ENCODE peak calls at places on chromosomes 11 and 22, in seven cellular contexts. T is cardiac muscle cell, R is aorta, B is dorsolateral prefrontal cortex, K is lower lobe of right lung, M is SK-N-SH, Y is GM23338. P is an unnamed sample.

GRCh38 chr22:21074092-21074715 is 28.5 kb downstream of the LRRC74B start:
- DNase-seq in B (no peak), T (no peak), M (no peak), Y (no peak), R (no peak), K (no peak), P (no peak)

GRCh38 chr11:15097411-15097810 is 17.3 kb upstream of the INSC start:
- DNase-seq in Y (no peak), R (no peak), K (no peak), T (no peak), B (no peak), M (no peak), P (no peak)

GRCh38 chr22:19291218-19291579 is 320 bp downstream of the CLTCL1 start:
- DNase-seq in R (peak), B (peak), M (peak), T (peak), K (peak), Y (peak), P (no peak)

GRCh38 chr11:19666951-19667350 is 45.7 kb upstream of the NAV2 start:
- DNase-seq in Y (no peak), B (no peak), K (no peak), R (no peak), M (no peak), T (no peak), P (peak)

GRCh38 chr22:45450931-45451651 is 37.6 kb downstream of the RIBC2 start:
- DNase-seq in T (no peak), R (no peak), M (no peak), B (no peak), Y (no peak), K (no peak), P (no peak)

GRCh38 chr11:16179668-16180067 is 176.7 kb downstream of the SOX6 start:
- DNase-seq in T (no peak), K (no peak), B (no peak), R (no peak), M (no peak), Y (no peak), P (no peak)

GRCh38 chr11:105867742-105868141 is 154.3 kb downstream of the MSANTD4 start:
- DNase-seq in K (no peak), Y (no peak), B (no peak), T (peak), M (no peak), R (no peak), P (no peak)

GRCh38 chr11:6438979-6439571 is 1.7 kb downstream of the HPX start:
- DNase-seq in R (no peak), B (no peak), T (peak), M (peak), K (no peak), Y (peak), P (no peak)

GRCh38 chr11:3229673-3230630 is 2.3 kb downstream of the MRGPRE start:
- DNase-seq in T (no peak), R (no peak), Y (no peak), M (peak), B (no peak), K (no peak), P (no peak)

GRCh38 chr22:40200795-40201194 is 23.1 kb downstream of the TNRC6B start:
- DNase-seq in M (no peak), R (no peak), Y (no peak), K (no peak), T (no peak), B (no peak), P (no peak)

GRCh38 chr11:65488273-65489058 is 10.4 kb upstream of the MALAT1 start:
- DNase-seq in Y (no peak), M (no peak), R (peak), B (no peak), K (no peak), T (no peak), P (no peak)

GRCh38 chr11:57644748-57645715 is 4.7 kb downstream of the YPEL4 start:
- DNase-seq in R (peak), B (peak), T (peak), M (peak), Y (peak), K (peak), P (peak)

GRCh38 chr22:31022516-31022915 is 53.5 kb downstream of the TUG1 start:
- DNase-seq in M (no peak), R (no peak), Y (no peak), B (no peak), K (no peak), T (no peak), P (no peak)

GRCh38 chr22:38870312-38870741 is 1.7 kb downstream of the CBX6 start:
- DNase-seq in Y (peak), K (peak), R (peak), M (peak), T (peak), B (peak), P (peak)

DNA sequence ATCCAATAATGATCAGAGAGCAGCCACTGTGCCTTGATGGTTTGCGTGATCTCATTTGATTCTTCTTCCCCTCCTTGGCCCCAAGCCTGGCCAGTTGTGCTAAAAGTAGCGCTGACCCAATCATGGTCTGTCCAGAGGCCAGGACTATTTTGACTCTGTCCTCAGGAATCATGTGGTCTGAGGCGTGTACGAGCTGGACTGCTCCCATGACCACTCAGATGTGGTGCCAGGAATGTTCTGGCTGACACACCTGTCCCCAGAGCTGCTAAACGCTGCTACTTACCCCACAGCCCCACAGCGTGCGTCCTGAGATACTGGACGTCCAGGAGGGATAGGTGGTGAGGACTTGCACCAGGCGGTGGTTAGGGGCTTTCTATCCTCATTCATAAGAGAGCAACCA is 70.5 kb downstream of the FEZ1 start:
- DNase-seq in B (no peak), R (peak), K (no peak), T (no peak), Y (no peak), M (no peak), P (no peak)
- H3K27ac ChIP-seq in B (no peak), R (no peak), K (no peak), T (no peak), Y (no peak), M (no peak), P (no peak)

GRCh38 chr22:37460684-37461083 is 25.5 kb downstream of the MFNG start:
- DNase-seq in Y (no peak), M (no peak), T (no peak), R (no peak), K (no peak), B (no peak), P (no peak)

GRCh38 chr22:37465721-37466120 is 20.5 kb downstream of the MFNG start:
- DNase-seq in B (no peak), K (no peak), R (no peak), Y (no peak), M (no peak), T (no peak), P (no peak)

GRCh38 chr22:37462426-37462825 is 23.8 kb downstream of the MFNG start:
- DNase-seq in Y (no peak), M (peak), R (no peak), T (no peak), B (no peak), K (no peak), P (no peak)

GRCh38 chr22:37464181-37464580 is 22.0 kb downstream of the MFNG start:
- DNase-seq in M (peak), K (no peak), R (no peak), Y (no peak), B (no peak), T (no peak), P (no peak)

GRCh38 chr22:37462983-37463382 is 23.2 kb downstream of the MFNG start:
- DNase-seq in K (no peak), R (no peak), Y (peak), T (peak), B (no peak), M (no peak), P (no peak)
- H3K27ac ChIP-seq in K (no peak), R (no peak), Y (no peak), T (no peak), B (no peak), M (no peak), P (no peak)

GRCh38 chr11:12172493-12173013 is 62.2 kb downstream of the MICAL2 start:
- DNase-seq in R (no peak), M (no peak), Y (no peak), K (no peak), B (no peak), T (no peak), P (no peak)

GRCh38 chr11:12175694-12176241 is 65.4 kb downstream of the MICAL2 start:
- DNase-seq in K (no peak), B (no peak), T (no peak), R (no peak), Y (no peak), M (no peak), P (no peak)

GRCh38 chr11:12173111-12173510 is 62.7 kb downstream of the MICAL2 start:
- DNase-seq in K (no peak), R (no peak), M (no peak), B (no peak), Y (no peak), T (no peak), P (no peak)

GRCh38 chr11:12171921-12172320 is 61.5 kb downstream of the MICAL2 start:
- DNase-seq in K (no peak), R (no peak), T (no peak), B (no peak), Y (no peak), M (no peak), P (no peak)

GRCh38 chr11:12174145-12175143 is 64.1 kb downstream of the MICAL2 start:
- DNase-seq in M (no peak), T (no peak), R (no peak), Y (no peak), B (no peak), K (no peak), P (no peak)
- H3K27ac ChIP-seq in M (peak), T (peak), R (no peak), Y (no peak), B (no peak), K (no peak), P (no peak)

GRCh38 chr11:115184901-115185300 is 319.3 kb downstream of the CADM1 start:
- DNase-seq in M (no peak), T (no peak), B (no peak), R (no peak), Y (no peak), K (no peak), P (no peak)
- H3K27ac ChIP-seq in M (no peak), T (no peak), B (no peak), R (no peak), Y (no peak), K (no peak), P (no peak)

DNA sequence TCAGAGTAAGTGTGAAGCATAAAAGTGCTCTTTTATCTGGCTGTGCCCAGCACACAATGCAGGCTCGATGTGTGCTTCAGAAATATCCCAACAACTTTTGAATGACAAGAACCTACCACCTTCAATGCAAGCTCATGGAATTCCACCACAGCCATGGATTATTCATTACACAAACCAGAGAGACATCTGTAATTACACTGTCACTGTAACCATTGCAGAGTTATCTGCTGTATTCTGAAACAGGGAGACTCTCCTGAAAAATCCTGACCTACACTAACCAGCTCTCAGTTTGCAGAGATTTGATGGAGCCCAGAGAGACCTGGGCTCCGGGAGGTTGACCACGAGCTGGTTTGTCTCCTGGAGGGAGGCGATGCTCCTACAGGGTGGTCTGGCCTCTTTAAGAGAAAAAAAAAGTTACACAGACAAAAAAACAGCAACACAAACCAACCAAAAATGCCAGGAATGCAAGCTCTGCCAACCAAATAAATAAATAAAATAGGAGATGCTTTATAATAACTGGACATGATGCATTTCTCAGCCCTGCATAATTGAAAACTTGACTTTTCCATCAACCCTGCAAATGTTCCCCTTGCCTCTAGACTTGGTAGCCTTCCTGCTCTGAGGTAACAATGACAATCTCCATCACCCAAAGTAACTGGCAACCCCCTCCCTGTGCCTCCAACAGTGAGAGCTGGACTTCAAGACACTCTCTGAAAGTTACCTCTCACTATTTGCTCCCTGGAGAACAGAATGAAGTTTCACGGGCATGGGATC is 69.7 kb downstream of the ETS1 start:
- DNase-seq in Y (no peak), B (no peak), M (no peak), T (no peak), R (no peak), K (no peak), P (no peak)
- H3K27ac ChIP-seq in Y (peak), B (no peak), M (peak), T (no peak), R (no peak), K (peak), P (no peak)

DNA sequence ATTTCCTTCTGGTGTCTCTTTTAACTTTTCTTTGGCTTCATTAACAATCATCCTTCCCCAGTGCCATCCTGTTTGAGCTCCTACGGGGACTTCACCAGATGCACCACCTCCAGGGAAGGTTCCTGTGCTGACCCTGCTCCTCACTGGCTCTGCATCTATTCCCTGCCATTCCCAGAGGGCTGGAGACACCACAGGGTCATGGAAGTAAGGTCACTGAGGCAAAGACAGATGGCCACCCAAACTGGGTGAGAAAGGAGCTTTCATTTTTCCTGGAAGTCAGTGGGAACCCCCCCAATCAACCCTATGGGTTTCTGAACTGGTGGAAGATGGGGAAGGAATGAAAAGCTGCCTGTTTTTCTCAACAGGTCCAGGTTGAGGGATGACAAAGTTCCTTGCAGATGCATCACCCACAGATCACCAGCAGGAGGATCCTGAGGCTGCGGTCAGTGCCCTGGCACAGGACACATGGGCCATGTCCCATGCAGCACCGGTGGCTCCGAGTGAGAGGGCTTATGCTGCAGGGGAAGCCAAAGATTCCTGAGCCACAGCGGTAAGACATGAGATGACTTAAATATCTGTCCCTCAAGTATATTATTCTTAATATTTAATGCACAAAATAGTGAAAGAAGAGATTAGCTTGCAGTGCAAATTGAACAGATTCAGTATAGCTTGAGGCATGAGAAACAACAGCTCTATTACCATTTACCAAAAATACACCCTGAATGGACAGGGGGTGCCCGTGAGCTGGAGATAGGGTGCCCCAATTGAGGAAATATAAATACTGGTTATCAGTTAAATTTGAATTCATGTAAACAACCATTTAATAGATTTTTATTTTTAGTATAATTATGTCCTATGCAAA is 73.0 kb upstream of the VPREB1 start:
- DNase-seq in Y (peak), K (no peak), M (peak), T (no peak), B (no peak), R (no peak), P (no peak)
- H3K27ac ChIP-seq in Y (no peak), K (no peak), M (no peak), T (no peak), B (no peak), R (no peak), P (no peak)

DNA sequence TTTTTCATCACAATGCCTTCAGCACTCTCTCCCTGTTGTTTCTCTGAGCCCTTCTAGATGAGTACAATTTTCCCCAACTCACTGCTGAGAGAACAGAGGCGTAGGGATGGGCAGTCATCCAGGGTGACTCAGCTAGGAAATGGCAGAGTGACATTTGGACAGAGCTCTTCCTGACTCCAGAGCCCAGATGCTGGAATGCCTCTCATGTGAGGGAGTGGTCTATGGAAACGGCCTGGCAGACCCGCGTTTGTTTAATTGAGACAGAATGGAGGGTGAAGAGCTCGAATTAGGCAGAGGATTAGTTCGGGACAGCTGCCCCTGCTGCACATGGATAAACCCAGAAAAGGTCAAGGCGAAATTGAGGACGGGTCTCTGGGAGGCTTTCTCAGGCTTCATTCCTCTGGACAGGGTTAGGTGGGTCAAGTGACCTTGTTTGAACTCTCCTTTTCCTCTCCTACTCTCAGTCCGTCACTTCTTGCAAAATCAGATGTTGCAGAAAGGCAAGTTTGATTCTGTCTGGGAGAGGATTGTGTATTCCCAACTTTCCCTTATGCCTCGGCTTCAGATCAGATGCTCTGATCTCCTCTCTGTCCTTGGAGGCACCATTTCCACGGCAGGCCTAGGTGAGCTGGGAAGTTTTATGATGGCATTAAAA is 7.6 kb upstream of the LMO2 start:
- DNase-seq in R (peak), K (peak), B (no peak), Y (no peak), M (peak), T (peak), P (no peak)
- H3K27ac ChIP-seq in R (no peak), K (peak), B (no peak), Y (no peak), M (no peak), T (no peak), P (no peak)